ENCODE peak calls at places on chromosomes 5 and 9, in eight cellular contexts. S, K, L, X, H, W, P and Z are unnamed samples.

GRCh38 chr5:41420509-41421067 is 89.8 kb downstream of the PLCXD3 start:
- DNase-seq in W (no peak), H (no peak), K (no peak), P (no peak), X (no peak), S (no peak), L (no peak), Z (no peak)

GRCh38 chr9:137085918-137086530 is 761 bp upstream of the MAN1B1 start:
- DNase-seq in X (no peak), L (peak), H (peak), P (peak), W (peak), K (peak), S (peak), Z (peak)

GRCh38 chr5:31630931-31631330 is 8.0 kb upstream of the PDZD2 start:
- DNase-seq in S (peak), X (no peak), L (no peak), K (peak), W (peak), P (no peak), H (no peak), Z (no peak)

GRCh38 chr9:94805585-94805984 is 79.1 kb downstream of the AOPEP start:
- DNase-seq in H (peak), X (no peak), W (peak), P (peak), L (no peak), S (no peak), K (no peak), Z (peak)

GRCh38 chr9:79360387-79361347 is 211.1 kb upstream of the TLE4 start:
- DNase-seq in X (peak), H (peak), W (peak), P (no peak), L (peak), K (no peak), S (no peak), Z (no peak)

GRCh38 chr5:76252437-76252836 is 150.6 kb upstream of the IQGAP2 start:
- DNase-seq in W (no peak), H (no peak), K (no peak), L (no peak), X (no peak), P (no peak), S (no peak), Z (no peak)

GRCh38 chr5:149724884-149725283 is 5.2 kb upstream of the PPARGC1B start:
- DNase-seq in L (no peak), P (no peak), H (no peak), K (no peak), W (no peak), S (no peak), X (no peak), Z (no peak)

GRCh38 chr5:95864456-95864855 is 41.9 kb upstream of the GLRX start:
- DNase-seq in L (no peak), S (no peak), H (no peak), X (no peak), W (no peak), P (no peak), K (no peak), Z (peak)

GRCh38 chr9:6924988-6925563 is 167.3 kb downstream of the KDM4C start:
- DNase-seq in S (no peak), W (no peak), L (no peak), K (no peak), H (no peak), X (no peak), P (no peak), Z (no peak)

GRCh38 chr9:104009853-104010252 is 84.3 kb upstream of the SMC2 start:
- DNase-seq in L (no peak), S (no peak), W (peak), K (no peak), H (no peak), P (no peak), X (no peak), Z (no peak)

GRCh38 chr9:133782157-133783130 is 44.3 kb upstream of the SARDH start:
- DNase-seq in P (peak), L (peak), K (peak), X (peak), H (peak), S (peak), W (peak), Z (peak)

GRCh38 chr5:113510836-113511451 is 2.5 kb upstream of the YTHDC2 start:
- DNase-seq in L (no peak), S (no peak), P (peak), X (no peak), W (peak), K (no peak), H (peak), Z (peak)

GRCh38 chr5:80204808-80205614 is 50.8 kb downstream of the SERINC5 start:
- DNase-seq in P (no peak), X (no peak), L (peak), H (no peak), K (no peak), W (peak), S (peak), Z (no peak)

GRCh38 chr9:123615381-123615780 is 259.4 kb downstream of the CRB2 start:
- DNase-seq in K (no peak), S (no peak), H (no peak), L (no peak), X (no peak), W (no peak), P (no peak), Z (no peak)

GRCh38 chr9:123395276-123396006 is 39.4 kb downstream of the CRB2 start:
- DNase-seq in W (no peak), S (no peak), H (no peak), P (no peak), K (no peak), L (no peak), X (no peak), Z (no peak)

GRCh38 chr5:181221105-181221791 is 1.8 kb upstream of the TRIM41 start:
- DNase-seq in W (no peak), H (no peak), S (no peak), K (no peak), P (no peak), L (peak), X (no peak), Z (no peak)

GRCh38 chr5:151745071-151745705 is 13.2 kb downstream of the ATOX1 start:
- DNase-seq in P (peak), S (peak), K (peak), W (peak), H (peak), X (peak), L (no peak), Z (peak)

GRCh38 chr5:133582971-133583370 is 29.4 kb downstream of the FSTL4 start:
- DNase-seq in W (no peak), L (no peak), S (no peak), H (no peak), P (no peak), K (no peak), X (no peak), Z (no peak)

GRCh38 chr5:126002222-126002897 is 420.8 kb upstream of the GRAMD2B start:
- DNase-seq in L (no peak), H (peak), P (peak), K (peak), W (peak), X (peak), S (peak), Z (peak)

GRCh38 chr9:121545148-121545874 is 45.7 kb upstream of the GGTA1 start:
- DNase-seq in P (no peak), H (no peak), W (no peak), K (no peak), S (no peak), L (no peak), X (no peak), Z (no peak)

GRCh38 chr5:151115272-151115905 is 34.6 kb upstream of the TNIP1 start:
- DNase-seq in K (peak), S (peak), X (peak), H (peak), L (peak), W (peak), P (peak), Z (peak)

GRCh38 chr5:149341846-149342245 is 3.5 kb upstream of the GRPEL2 start:
- DNase-seq in P (no peak), S (no peak), K (no peak), W (no peak), X (no peak), L (no peak), H (no peak), Z (no peak)

GRCh38 chr9:130692365-130692764 is 1.2 kb upstream of the EXOSC2 start:
- DNase-seq in W (no peak), H (no peak), L (peak), K (peak), P (peak), S (no peak), X (no peak), Z (peak)

GRCh38 chr5:119367502-119368237 is 11.9 kb downstream of the TNFAIP8 start:
- DNase-seq in H (no peak), S (no peak), K (no peak), X (no peak), P (peak), L (no peak), W (peak), Z (peak)

GRCh38 chr9:126675147-126675467 is 61.4 kb downstream of the LMX1B start:
- DNase-seq in S (no peak), P (no peak), K (no peak), L (peak), W (no peak), X (no peak), H (no peak), Z (no peak)

GRCh38 chr5:74624931-74625505 is 15.5 kb downstream of the ENC1 start:
- DNase-seq in W (no peak), P (no peak), L (no peak), X (no peak), K (no peak), S (no peak), H (no peak), Z (no peak)

GRCh38 chr5:74624501-74624900 is 16.0 kb downstream of the ENC1 start:
- DNase-seq in K (no peak), L (no peak), P (no peak), X (no peak), W (no peak), H (no peak), S (no peak), Z (no peak)

GRCh38 chr5:74624009-74624408 is 16.5 kb downstream of the ENC1 start:
- DNase-seq in K (no peak), W (no peak), L (no peak), H (no peak), X (no peak), S (no peak), P (no peak), Z (no peak)

GRCh38 chr5:74626386-74627222 is 13.9 kb downstream of the ENC1 start:
- DNase-seq in P (peak), W (no peak), L (no peak), X (no peak), K (no peak), S (no peak), H (no peak), Z (no peak)

DNA sequence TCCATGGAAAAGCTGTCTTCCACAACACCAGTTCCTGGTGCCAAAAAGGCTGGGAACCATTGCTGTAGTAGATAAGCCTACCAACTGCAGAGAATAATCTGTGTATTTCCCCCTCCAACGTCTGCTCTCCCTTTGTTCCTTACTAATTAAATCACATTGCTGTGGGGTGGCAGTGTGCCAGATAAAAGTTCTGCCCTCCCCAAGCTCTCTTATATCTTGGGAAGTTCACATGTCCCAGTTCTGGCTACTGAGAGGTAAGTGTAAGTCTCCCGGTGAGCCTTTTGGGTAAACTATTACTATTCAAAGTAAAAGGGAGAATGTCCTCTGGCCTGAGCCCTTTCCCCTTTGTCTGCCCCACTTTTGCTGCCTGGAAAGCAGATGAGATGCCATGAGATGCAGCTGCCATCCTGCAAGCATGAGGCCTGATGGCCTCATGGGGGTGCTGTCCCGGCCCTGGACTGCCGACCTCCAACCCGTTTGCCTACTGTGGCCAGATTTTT is 14.7 kb downstream of the ENC1 start:
- DNase-seq in H (no peak), P (peak), W (peak), L (peak), S (no peak), X (peak), K (no peak), Z (peak)
- TF ChIP-seq CTCF in H (peak), P (peak), W (peak), L (peak), S (no peak), X (peak), K (no peak), Z (no peak)

GRCh38 chr5:3596261-3596825 is 711 bp downstream of the IRX1 start:
- DNase-seq in S (no peak), K (no peak), X (no peak), W (no peak), P (peak), H (no peak), L (peak), Z (peak)
- H3K4me3 ChIP-seq in S (peak), K (no peak), X (peak), W (peak), P (peak), H (peak), L (peak), Z (peak)

DNA sequence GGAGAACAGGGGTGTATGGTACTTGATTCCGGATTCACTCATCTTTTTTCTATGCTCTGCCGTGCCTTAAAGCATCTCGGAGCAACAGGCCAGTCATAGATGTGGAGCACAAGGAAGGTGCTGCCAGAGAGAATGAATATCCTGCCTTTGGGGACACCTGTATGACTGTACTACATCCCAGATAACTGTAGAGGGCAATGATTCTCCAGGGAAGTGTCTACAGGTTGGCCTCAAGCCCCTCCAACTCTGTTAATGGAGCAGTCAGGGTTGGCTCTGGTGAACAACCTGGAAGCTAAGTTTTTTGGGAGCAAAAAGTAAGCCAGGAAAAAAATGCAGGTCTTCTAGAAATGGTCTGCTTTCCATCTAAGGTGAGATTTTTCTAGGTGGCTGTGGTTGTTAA is 71.0 kb downstream of the NREP start:
- DNase-seq in H (no peak), K (no peak), P (no peak), S (no peak), W (no peak), L (peak), X (no peak), Z (no peak)
- TF ChIP-seq CTCF in H (no peak), K (no peak), P (no peak), S (no peak), W (no peak), L (peak), X (peak), Z (no peak)

GRCh38 chr9:78292716-78293497 is 4.0 kb upstream of the PSAT1 start:
- DNase-seq in K (no peak), L (no peak), W (no peak), S (no peak), H (no peak), P (no peak), X (no peak), Z (no peak)
- H3K4me3 ChIP-seq in K (no peak), L (no peak), W (no peak), S (no peak), H (no peak), P (no peak), X (no peak), Z (no peak)

DNA sequence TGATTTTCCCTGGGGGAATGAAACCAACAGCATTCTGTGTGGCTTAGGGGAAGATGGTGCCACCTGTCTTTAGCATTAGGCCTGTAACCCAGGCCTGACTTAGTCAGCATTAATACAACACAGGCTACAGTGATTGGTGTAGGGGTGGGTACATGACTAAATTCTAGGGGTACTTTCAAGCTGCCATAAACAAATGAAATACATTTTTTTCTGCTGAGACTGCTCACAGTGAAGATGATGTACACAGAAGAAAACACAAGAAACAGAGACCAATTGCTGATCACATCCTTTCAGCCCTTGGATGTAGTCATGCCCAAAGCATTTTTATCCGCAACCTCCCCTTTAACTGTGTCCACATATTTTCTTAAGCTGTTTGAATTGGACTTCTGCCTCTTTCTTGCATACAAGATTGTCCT is 527.2 kb downstream of the KCTD16 start:
- DNase-seq in L (peak), K (no peak), P (peak), H (peak), S (no peak), W (peak), X (peak), Z (peak)
- TF ChIP-seq CTCF in L (peak), K (no peak), P (peak), H (no peak), S (no peak), W (no peak), X (peak), Z (no peak)

DNA sequence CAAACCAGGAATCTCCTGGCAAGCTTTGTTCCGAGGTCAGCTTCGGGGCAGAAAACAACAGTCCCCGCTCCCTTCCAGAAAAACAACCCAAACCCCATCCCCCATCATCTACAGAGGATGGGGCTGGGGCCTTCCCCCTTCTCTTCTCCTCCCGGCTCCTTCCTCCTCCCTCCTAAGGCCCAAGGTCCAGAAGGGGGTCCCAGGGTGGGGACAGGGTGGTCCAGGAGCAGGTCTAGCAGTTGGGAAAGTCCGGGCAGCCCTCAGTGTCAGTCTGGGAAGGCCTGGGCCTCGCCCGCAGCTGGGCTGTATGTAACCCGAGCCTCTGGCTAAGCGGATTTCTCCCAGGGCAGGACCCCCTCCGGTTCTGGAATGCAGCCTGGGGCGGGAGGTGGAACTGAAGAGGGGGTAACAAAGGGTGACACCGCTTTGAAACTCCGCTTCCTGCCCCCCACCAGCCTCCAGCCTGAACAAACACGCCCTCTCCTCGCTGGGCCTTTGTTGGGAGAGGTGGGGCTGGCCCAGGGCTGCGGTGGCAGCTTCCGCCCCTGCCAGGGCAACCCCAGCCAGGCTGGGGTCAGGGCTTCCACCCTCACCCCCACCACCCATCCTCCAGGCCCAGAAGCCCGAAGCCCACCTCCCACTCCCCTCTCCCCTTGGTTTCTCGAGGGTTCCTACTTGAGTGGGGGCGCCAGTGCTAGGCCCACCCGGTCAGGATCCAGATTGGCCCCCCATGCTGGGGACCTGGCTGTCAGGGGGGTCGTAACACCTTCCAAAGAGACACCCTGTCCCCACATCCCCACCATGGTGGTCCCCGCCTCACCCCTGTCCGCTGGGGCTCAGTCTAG is 63.5 kb downstream of the C9orf50 start:
- DNase-seq in W (peak), X (peak), K (no peak), P (peak), S (no peak), H (no peak), L (peak), Z (no peak)
- H3K4me3 ChIP-seq in W (no peak), X (no peak), K (no peak), P (no peak), S (no peak), H (no peak), L (peak), Z (no peak)

DNA sequence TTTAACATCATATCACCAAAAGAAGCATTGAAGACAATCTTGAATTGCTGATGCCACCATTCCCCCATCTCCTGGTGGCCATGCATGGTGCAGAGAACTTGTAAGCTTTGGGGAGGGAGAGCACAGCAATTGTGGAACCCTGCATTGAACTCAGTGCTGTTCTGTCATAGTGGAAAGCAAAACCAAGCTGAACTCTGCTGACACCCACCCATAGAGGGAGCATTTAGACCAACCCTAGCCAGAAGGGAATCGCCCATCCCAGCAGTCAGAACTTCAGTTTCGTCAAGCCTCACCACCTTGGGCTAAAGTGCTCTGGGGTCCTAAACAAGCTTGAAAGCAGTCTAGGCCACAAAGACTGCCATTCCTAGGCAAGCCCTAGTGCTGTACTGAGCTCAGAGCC is 37.4 kb upstream of the RUSC2 start:
- DNase-seq in X (no peak), S (no peak), K (no peak), P (no peak), L (peak), W (peak), H (no peak), Z (no peak)
- TF ChIP-seq CTCF in X (peak), S (no peak), K (no peak), P (peak), L (peak), W (peak), H (peak), Z (no peak)

DNA sequence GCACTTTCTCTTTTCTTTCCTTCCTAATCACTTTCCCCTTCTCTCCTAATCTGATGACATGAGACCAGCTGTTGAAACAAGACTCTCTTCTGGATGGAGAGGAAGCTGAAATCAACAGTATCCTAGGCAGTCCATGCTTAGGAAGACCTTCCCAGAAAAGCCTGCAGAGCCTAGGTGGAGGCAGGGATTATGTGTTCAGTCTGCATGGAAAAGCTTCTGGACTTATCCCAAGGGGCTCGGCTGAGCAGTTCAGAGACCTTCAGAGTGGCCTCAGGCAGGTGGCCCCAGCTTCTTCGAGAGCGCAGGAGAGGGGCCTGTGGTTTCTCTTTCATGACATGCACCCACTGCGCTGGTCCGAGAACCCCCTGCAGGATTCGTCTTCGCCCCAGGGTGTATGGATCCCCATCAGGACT is 177.7 kb upstream of the KLF4 start:
- DNase-seq in P (no peak), L (no peak), X (no peak), K (no peak), S (no peak), W (peak), H (no peak), Z (peak)
- H3K4me3 ChIP-seq in P (no peak), L (no peak), X (no peak), K (no peak), S (no peak), W (no peak), H (no peak), Z (no peak)

DNA sequence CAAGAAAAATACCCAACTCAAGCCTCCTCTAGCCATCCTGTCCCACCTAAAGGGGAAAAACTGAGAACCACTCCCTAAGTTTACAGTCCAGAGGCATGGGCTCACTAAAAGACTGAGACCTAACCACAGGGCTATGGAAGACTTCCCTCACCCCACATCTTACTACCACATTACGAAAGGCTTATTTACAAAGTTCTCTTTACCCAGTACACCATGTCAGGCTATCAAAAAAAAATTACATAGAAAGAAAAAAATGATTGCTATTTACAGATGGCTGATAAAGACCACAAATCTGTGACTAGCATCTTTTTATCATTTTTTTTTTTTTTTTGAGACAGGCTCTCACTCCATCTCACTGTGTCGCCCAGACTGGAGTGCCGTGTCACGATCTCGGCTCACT is 69.7 kb upstream of the TNPO1 start:
- DNase-seq in P (no peak), K (no peak), S (no peak), H (peak), W (peak), X (no peak), L (no peak), Z (peak)
- TF ChIP-seq CTCF in P (no peak), K (no peak), S (no peak), H (no peak), W (no peak), X (no peak), L (no peak), Z (no peak)